ENCODE peak calls at places on chromosomes 16 and 17, in six cellular contexts. J, T, O, U, X and L are unnamed samples.

GRCh38 chr17:81011951-81012350 is 20.3 kb downstream of the CHMP6 start:
- DNase-seq in X (no peak), J (no peak), O (no peak), U (no peak), T (no peak), L (no peak)

GRCh38 chr16:69057400-69058378 is 47.8 kb upstream of the HAS3 start:
- DNase-seq in T (no peak), U (no peak), O (no peak), J (no peak), X (peak), L (no peak)

GRCh38 chr17:27871407-27871806 is 21.8 kb downstream of the LYRM9 start:
- DNase-seq in O (no peak), T (no peak), U (no peak), X (no peak), J (no peak), L (no peak)

GRCh38 chr17:75457047-75457654 is 716 bp downstream of the TMEM94 start:
- DNase-seq in T (no peak), U (no peak), X (peak), O (peak), J (peak), L (peak)

GRCh38 chr16:54459509-54460235 is 173.1 kb upstream of the IRX3 start:
- DNase-seq in T (no peak), O (no peak), X (no peak), J (no peak), U (no peak), L (no peak)

GRCh38 chr16:58970775-58971174 is 236.7 kb upstream of the GOT2 start:
- DNase-seq in U (no peak), T (no peak), O (no peak), X (no peak), J (no peak), L (no peak)

GRCh38 chr17:19703106-19703775 is 13.1 kb downstream of the SLC47A2 start:
- DNase-seq in U (no peak), J (no peak), X (no peak), O (no peak), T (no peak), L (peak)

GRCh38 chr17:57735707-57736106 is 9.4 kb downstream of the CCDC182 start:
- DNase-seq in O (no peak), T (peak), U (no peak), X (peak), J (no peak), L (peak)

GRCh38 chr17:77332981-77333685 is 192.4 kb downstream of the SEC14L1 start:
- DNase-seq in U (peak), J (peak), T (no peak), O (peak), X (no peak), L (peak)

GRCh38 chr17:37299257-37299985 is 76.4 kb upstream of the C17orf78 start:
- DNase-seq in J (no peak), O (no peak), X (no peak), U (no peak), T (no peak), L (peak)

GRCh38 chr17:39822051-39822450 is 42.1 kb downstream of the IKZF3 start:
- DNase-seq in U (no peak), X (no peak), O (no peak), T (no peak), J (no peak), L (no peak)

GRCh38 chr16:79982356-79982755 is 381.8 kb upstream of the MAF start:
- DNase-seq in U (no peak), J (no peak), O (no peak), T (no peak), X (no peak), L (no peak)

GRCh38 chr17:66835476-66835875 is 559 bp downstream of the CACNG5 start:
- DNase-seq in X (no peak), T (no peak), O (no peak), U (no peak), J (no peak), L (no peak)

GRCh38 chr16:54177052-54177856 is 109.3 kb downstream of the IRX3 start:
- DNase-seq in T (no peak), O (no peak), J (no peak), X (no peak), U (no peak), L (no peak)

GRCh38 chr17:57443781-57444180 is 187.5 kb downstream of the MSI2 start:
- DNase-seq in O (no peak), U (no peak), X (no peak), T (no peak), J (no peak), L (no peak)

GRCh38 chr17:69466905-69467630 is 52.6 kb downstream of the MAP2K6 start:
- DNase-seq in T (no peak), X (no peak), O (no peak), U (no peak), J (no peak), L (no peak)

GRCh38 chr17:81516439-81516838 is 3.8 kb upstream of the ACTG1 start:
- DNase-seq in U (no peak), J (peak), X (no peak), O (no peak), T (no peak), L (no peak)

GRCh38 chr17:36546418-36547093 is 1.8 kb downstream of the GGNBP2 start:
- DNase-seq in T (no peak), J (no peak), O (no peak), U (no peak), X (no peak), L (no peak)

GRCh38 chr17:64354824-64355535 is 35.7 kb downstream of the PECAM1 start:
- DNase-seq in X (no peak), T (no peak), U (no peak), J (no peak), O (no peak), L (no peak)

GRCh38 chr17:1521067-1521466 is 4.7 kb upstream of the INPP5K start:
- DNase-seq in J (no peak), O (no peak), U (no peak), T (no peak), X (no peak), L (no peak)

GRCh38 chr17:29722411-29723198 is 99.9 kb upstream of the CORO6 start:
- DNase-seq in X (no peak), J (no peak), U (no peak), T (no peak), O (no peak), L (no peak)

GRCh38 chr17:47829870-47830269 is 1.5 kb downstream of the MRPL10 start:
- DNase-seq in U (peak), O (no peak), X (no peak), T (no peak), J (no peak), L (no peak)

GRCh38 chr17:16909887-16910286 is 62.0 kb downstream of the TNFRSF13B start:
- DNase-seq in O (peak), U (no peak), J (no peak), T (no peak), X (no peak), L (no peak)

GRCh38 chr17:6471531-6472465 is 27.5 kb downstream of the PIMREG start:
- DNase-seq in J (no peak), T (no peak), U (no peak), O (no peak), X (no peak), L (peak)

GRCh38 chr16:57316390-57317017 is 32.0 kb upstream of the PLLP start:
- DNase-seq in O (no peak), X (no peak), J (peak), T (no peak), U (no peak), L (no peak)

GRCh38 chr16:63361032-63361624 is 1324.9 kb upstream of the CDH8 start:
- DNase-seq in U (no peak), T (peak), X (peak), J (no peak), O (no peak), L (peak)

GRCh38 chr17:12730931-12731521 is 58.3 kb upstream of the ARHGAP44 start:
- DNase-seq in X (no peak), T (peak), O (no peak), U (no peak), J (no peak), L (no peak)

GRCh38 chr16:85359147-85359822 is 247.0 kb upstream of the CIBAR2 start:
- DNase-seq in J (no peak), X (no peak), T (no peak), U (no peak), O (no peak), L (no peak)

GRCh38 chr16:49704586-49705155 is 151.2 kb downstream of the ZNF423 start:
- DNase-seq in J (no peak), U (no peak), O (no peak), T (no peak), X (no peak), L (no peak)

GRCh38 chr17:15651583-15652110 is 32.1 kb upstream of the FBXW10B start:
- DNase-seq in J (peak), O (peak), T (peak), X (peak), U (no peak), L (peak)

GRCh38 chr16:5841934-5842333 is 744.3 kb upstream of the EEF2KMT start:
- DNase-seq in X (no peak), T (no peak), O (no peak), J (no peak), U (no peak), L (no peak)

GRCh38 chr17:17941015-17941414 is 31.2 kb downstream of the TOM1L2 start:
- DNase-seq in X (no peak), T (no peak), O (no peak), U (no peak), J (no peak), L (peak)

GRCh38 chr17:8019665-8020064 is 17.2 kb downstream of the GUCY2D start:
- DNase-seq in U (no peak), X (peak), J (peak), O (no peak), T (no peak), L (no peak)

GRCh38 chr16:4218202-4218601 is 23.7 kb downstream of the SRL start:
- DNase-seq in X (no peak), O (no peak), T (no peak), J (no peak), U (no peak), L (no peak)

GRCh38 chr16:48124266-48124665 is 31.5 kb downstream of the ABCC12 start:
- DNase-seq in X (no peak), O (no peak), J (no peak), T (no peak), U (no peak), L (no peak)